ENCODE peak calls at places on chromosomes 12 and 14, in six cellular contexts. S is right lobe of liver, P is IMR-90, O is uterus, M is stomach, G is spleen. Z is an unnamed sample. For H3K4me1 and H3K36me3, the result is how much of the 10 kb centered on the place peaks cover.

GRCh38 chr12:30989754-30990153 is 63.2 kb downstream of the TSPAN11 start:
- DNase-seq in P (no peak), S (no peak), G (no peak), O (no peak), M (no peak), Z (peak)

GRCh38 chr12:27937768-27938167 is 34.8 kb downstream of the PTHLH start:
- DNase-seq in G (no peak), M (no peak), P (no peak), O (no peak), S (no peak), Z (no peak)

GRCh38 chr14:49692191-49692757 is 646 bp upstream of the KLHDC1 start:
- DNase-seq in O (no peak), G (no peak), P (peak), S (no peak), M (no peak), Z (no peak)

GRCh38 chr14:33930464-33930863 is 20.4 kb downstream of the EGLN3 start:
- DNase-seq in S (no peak), G (no peak), M (no peak), O (no peak), P (no peak), Z (no peak)

GRCh38 chr14:35369701-35370191 is 34.8 kb downstream of the NFKBIA start:
- DNase-seq in P (no peak), G (peak), S (no peak), O (peak), M (no peak), Z (no peak)

GRCh38 chr12:47816646-47817271 is 2.9 kb downstream of the HDAC7 start:
- DNase-seq in P (no peak), M (no peak), S (no peak), G (peak), O (peak), Z (no peak)

GRCh38 chr12:32089156-32089950 is 17.3 kb upstream of the BICD1 start:
- DNase-seq in O (no peak), P (no peak), G (no peak), M (no peak), S (no peak), Z (no peak)

GRCh38 chr12:123763093-123763492 is 992 bp downstream of the DNAH10 start:
- DNase-seq in G (no peak), S (no peak), M (no peak), P (no peak), O (no peak), Z (peak)

GRCh38 chr14:104805326-104805678 is 4.4 kb downstream of the ZBTB42 start:
- DNase-seq in G (no peak), S (peak), O (no peak), M (peak), P (peak), Z (no peak)

GRCh38 chr12:79119796-79120195 is 255.2 kb downstream of the SYT1 start:
- DNase-seq in O (no peak), P (no peak), G (no peak), M (no peak), S (no peak), Z (no peak)

GRCh38 chr14:51539571-51540037 is 112.1 kb upstream of the FRMD6 start:
- DNase-seq in O (no peak), S (no peak), M (no peak), P (peak), G (no peak), Z (no peak)

GRCh38 chr12:2876431-2877046 is 435 bp downstream of the FOXM1 start:
- DNase-seq in M (no peak), S (no peak), O (no peak), P (no peak), G (no peak), Z (no peak)

GRCh38 chr12:122406701-122407154 is 15.7 kb downstream of the CLIP1 start:
- DNase-seq in P (peak), S (no peak), M (no peak), G (no peak), O (no peak), Z (no peak)

GRCh38 chr12:122407208-122407607 is 15.3 kb downstream of the CLIP1 start:
- DNase-seq in G (no peak), O (no peak), P (no peak), M (no peak), S (no peak), Z (no peak)

GRCh38 chr12:122403115-122403770 is 19.2 kb downstream of the CLIP1 start:
- DNase-seq in O (no peak), G (no peak), M (no peak), P (no peak), S (no peak), Z (no peak)

GRCh38 chr12:122402264-122402663 is 20.2 kb downstream of the CLIP1 start:
- DNase-seq in G (no peak), O (no peak), P (no peak), S (no peak), M (no peak), Z (no peak)

DNA sequence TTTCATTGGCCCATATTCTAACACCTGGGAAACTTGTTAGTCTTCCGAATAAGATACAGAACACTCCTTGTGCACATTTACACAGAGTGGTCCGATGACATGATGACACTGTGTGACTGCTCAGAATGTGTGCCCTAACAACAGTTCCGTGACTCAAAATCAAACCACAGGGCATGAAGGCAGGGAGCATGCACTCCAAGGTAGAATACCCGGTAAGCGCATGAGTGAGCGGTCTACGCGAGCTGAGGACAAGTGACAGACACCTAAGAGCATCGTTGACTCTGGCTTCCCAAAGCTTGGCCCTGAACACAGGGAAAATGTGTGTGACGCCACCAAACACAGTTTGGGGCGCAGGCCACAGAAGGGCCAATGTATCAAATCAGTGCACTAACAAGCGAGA is 18.6 kb downstream of the CLIP1 start:
- DNase-seq in O (no peak), G (no peak), S (no peak), P (no peak), M (no peak), Z (no peak)
- H3K4me1 ChIP-seq in O (under half), G (half or more), S (under half), P (under half), M (half or more), Z (under half)

DNA sequence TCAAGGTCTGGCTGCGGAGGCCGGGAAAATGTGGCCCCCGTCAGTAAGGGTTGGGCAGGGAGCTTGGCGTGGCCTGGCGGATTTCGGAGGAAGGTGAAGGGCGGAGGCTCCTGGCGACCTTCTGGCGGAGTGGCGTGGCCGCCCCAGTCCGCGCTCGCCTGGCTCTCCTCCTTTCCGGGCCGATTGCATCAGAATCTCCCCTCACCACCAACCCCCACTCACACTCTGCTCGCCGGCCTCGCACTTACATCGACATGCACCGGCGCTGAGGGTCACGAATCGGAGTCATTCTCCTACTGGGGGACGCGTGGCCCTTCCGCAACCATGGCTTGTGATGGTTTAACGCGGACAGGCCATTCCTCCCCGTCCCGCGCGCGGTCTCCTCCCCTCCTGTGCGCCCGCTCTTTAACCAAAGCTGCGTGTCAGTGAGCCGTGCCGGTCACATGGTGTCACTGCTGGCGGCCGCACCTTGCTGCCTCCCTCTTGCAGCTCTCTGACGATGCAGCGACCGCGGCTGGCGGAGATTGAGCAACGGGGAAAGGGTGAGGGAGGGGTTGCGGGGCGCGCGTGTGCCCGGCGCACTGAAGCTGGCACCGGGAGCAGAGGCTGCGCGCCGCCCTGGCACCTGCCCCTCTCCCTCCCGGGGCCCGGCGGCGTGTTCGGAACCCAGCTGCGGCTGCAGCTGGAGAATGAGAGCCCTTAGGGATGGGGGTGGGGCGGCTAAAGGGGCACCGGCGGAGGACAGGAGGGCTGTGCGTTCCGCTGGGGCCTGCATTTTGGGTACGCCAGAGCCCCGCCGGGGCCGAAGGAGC is at the start of gene SLC38A1:
- DNase-seq in M (peak), O (peak), G (peak), S (peak), P (peak), Z (peak)
- TF ChIP-seq POLR2A in M (peak), O (peak), G (peak), S (peak), P (peak), Z (peak)

GRCh38 chr14:102445641-102446040 is 63.9 kb downstream of the ANKRD9 start:
- DNase-seq in S (no peak), G (no peak), O (no peak), M (no peak), P (no peak), Z (no peak)
- H3K36me3 ChIP-seq in S (under half), G (half or more), O (under half), M (half or more), P (under half), Z (under half)

GRCh38 chr14:69614592-69614991 is 3.2 kb downstream of the SUSD6 start:
- DNase-seq in M (no peak), O (no peak), P (no peak), S (peak), G (peak), Z (peak)
- H3K4me1 ChIP-seq in M (half or more), O (under half), P (under half), S (under half), G (half or more), Z (half or more)

GRCh38 chr12:6965026-6965661 is 5.3 kb downstream of the PHB2 start:
- DNase-seq in G (peak), M (peak), O (peak), P (peak), S (peak), Z (peak)
- TF ChIP-seq POLR2A in G (no peak), M (no peak), O (no peak), P (no peak), S (no peak), Z (peak)

GRCh38 chr12:57716305-57716704 is 22.2 kb downstream of the AGAP2 start:
- DNase-seq in P (no peak), S (no peak), G (no peak), M (no peak), O (no peak), Z (no peak)
- H3K36me3 ChIP-seq in P (half or more), S (under half), G (half or more), M (half or more), O (under half), Z (under half)

DNA sequence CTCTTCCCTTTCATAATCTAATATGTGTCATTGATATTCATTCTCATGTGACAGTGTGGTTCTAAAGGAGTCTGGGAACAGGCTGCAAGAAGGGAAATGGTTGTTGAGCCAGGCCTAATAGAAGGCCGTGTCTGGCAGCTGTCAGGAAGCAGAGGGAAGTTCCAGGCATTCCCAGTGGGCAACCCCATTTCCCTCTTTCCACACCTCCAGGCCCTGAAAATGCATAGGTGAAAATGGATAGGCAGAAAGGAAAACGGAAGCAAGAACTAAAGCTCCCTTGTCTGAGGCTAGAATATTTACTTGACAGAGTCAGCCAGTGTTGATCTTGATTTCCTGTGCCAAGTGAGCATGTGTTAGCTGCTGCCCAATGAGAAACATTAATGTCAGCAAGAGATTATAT is 97.7 kb downstream of the PPM1A start:
- DNase-seq in P (peak), S (no peak), M (no peak), O (no peak), G (no peak), Z (no peak)
- H3K4me1 ChIP-seq in P (under half), S (under half), M (under half), O (under half), G (under half), Z (under half)

GRCh38 chr12:49741882-49742620 is 694 bp downstream of the TMBIM6 start:
- DNase-seq in S (peak), M (peak), O (peak), G (peak), P (peak), Z (peak)
- TF ChIP-seq POLR2A in S (no peak), M (no peak), O (no peak), G (no peak), P (peak), Z (no peak)

DNA sequence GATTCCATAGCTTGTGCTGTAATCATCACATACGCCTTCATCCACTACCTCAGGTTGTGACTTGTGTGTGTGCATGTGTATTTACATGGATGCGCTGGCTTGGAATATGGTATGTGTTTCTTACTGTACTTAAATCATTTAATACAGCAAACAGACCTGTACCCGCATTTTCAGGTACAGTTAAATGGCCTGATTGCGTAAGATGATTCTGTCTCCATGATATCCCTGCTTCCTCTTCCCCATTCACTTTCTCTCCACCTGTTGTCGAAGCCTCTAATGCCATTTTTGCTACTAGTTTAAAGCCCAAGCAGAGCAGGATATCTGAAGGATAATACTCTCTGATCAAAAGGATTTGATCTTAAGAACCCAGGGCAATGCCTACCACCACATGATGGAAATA is 78.5 kb downstream of the HELB start:
- DNase-seq in O (no peak), S (no peak), G (no peak), M (no peak), P (no peak), Z (no peak)
- H3K36me3 ChIP-seq in O (under half), S (under half), G (under half), M (under half), P (under half), Z (under half)